ENCODE peak calls at places on chromosome 7, in five cellular contexts. I, T, A, W and D are unnamed samples.

GRCh38 chr7:100604078-100604975 is 2.2 kb downstream of the PCOLCE start:
- DNase-seq in A (no peak), I (no peak), W (no peak), T (no peak), D (peak)

GRCh38 chr7:116316838-116317612 is 106.7 kb downstream of the TES start:
- DNase-seq in A (no peak), T (peak), I (peak), W (no peak), D (no peak)

GRCh38 chr7:87220026-87220733 is 648 bp upstream of the TMEM243 start:
- DNase-seq in T (no peak), I (peak), W (peak), A (peak), D (peak)

GRCh38 chr7:89183726-89184125 is 388.2 kb upstream of the TEX47 start:
- DNase-seq in I (no peak), W (no peak), A (no peak), T (no peak), D (no peak)

GRCh38 chr7:179948-180694 is 12.2 kb upstream of the FAM20C start:
- DNase-seq in I (no peak), W (no peak), A (no peak), T (no peak), D (no peak)

GRCh38 chr7:41058986-41059741 is 643.7 kb downstream of the INHBA start:
- DNase-seq in W (peak), I (no peak), A (no peak), T (no peak), D (no peak)

GRCh38 chr7:2632717-2633537 is 1.1 kb downstream of the TTYH3 start:
- DNase-seq in T (no peak), A (no peak), I (no peak), W (no peak), D (peak)

GRCh38 chr7:48052748-48053147 is 17.4 kb downstream of the C7orf57 start:
- DNase-seq in T (no peak), I (no peak), A (no peak), W (no peak), D (no peak)

GRCh38 chr7:57415730-57416129 is 34.2 kb upstream of the ZNF716 start:
- DNase-seq in I (no peak), W (no peak), A (no peak), T (no peak), D (no peak)

GRCh38 chr7:149415391-149416068 is 45.3 kb downstream of the ZNF777 start:
- DNase-seq in T (no peak), A (no peak), I (no peak), W (no peak), D (no peak)

GRCh38 chr7:38825721-38826440 is 83.1 kb downstream of the VPS41 start:
- DNase-seq in I (no peak), A (no peak), T (no peak), W (no peak), D (no peak)

GRCh38 chr7:117025891-117026290 is 72.6 kb downstream of the ST7 start:
- DNase-seq in A (no peak), I (no peak), T (no peak), W (no peak), D (no peak)

GRCh38 chr7:128247640-128248194 is 6.6 kb downstream of the LEP start:
- DNase-seq in I (no peak), A (no peak), T (no peak), W (no peak), D (no peak)

GRCh38 chr7:79317728-79318127 is 135.7 kb downstream of the MAGI2 start:
- DNase-seq in T (no peak), I (peak), W (peak), A (peak), D (peak)

GRCh38 chr7:11540271-11540761 is 291.7 kb downstream of the THSD7A start:
- DNase-seq in I (no peak), T (no peak), A (no peak), W (no peak), D (no peak)

GRCh38 chr7:363626-364025 is 73.7 kb downstream of the FOXL3 start:
- DNase-seq in I (no peak), W (no peak), A (no peak), T (no peak), D (no peak)

GRCh38 chr7:38932509-38933168 is 23.6 kb upstream of the VPS41 start:
- DNase-seq in I (peak), T (peak), A (peak), W (peak), D (peak)

GRCh38 chr7:114533151-114533550 is 118.5 kb downstream of the FOXP2 start:
- DNase-seq in W (no peak), T (no peak), A (no peak), I (no peak), D (peak)

GRCh38 chr7:145009866-145010265 is 174.0 kb upstream of the TPK1 start:
- DNase-seq in I (no peak), T (no peak), W (no peak), A (no peak), D (no peak)

GRCh38 chr7:50956522-50957155 is 173.9 kb upstream of the GRB10 start:
- DNase-seq in I (no peak), T (no peak), W (no peak), A (no peak), D (no peak)

GRCh38 chr7:135169141-135169935 is 1.2 kb downstream of the CYREN start:
- DNase-seq in T (no peak), A (no peak), W (peak), I (peak), D (peak)

GRCh38 chr7:156031679-156032478 is 219.6 kb upstream of the SHH start:
- DNase-seq in I (no peak), A (no peak), T (no peak), W (no peak), D (no peak)

GRCh38 chr7:158672975-158673374 is 31.6 kb downstream of the NCAPG2 start:
- DNase-seq in T (no peak), W (no peak), I (no peak), A (no peak), D (no peak)

GRCh38 chr7:99326408-99326782 is 697 bp downstream of the ARPC1A start:
- DNase-seq in A (no peak), T (no peak), I (no peak), W (no peak), D (no peak)

GRCh38 chr7:91357379-91357778 is 93.1 kb downstream of the FZD1 start:
- DNase-seq in I (no peak), A (no peak), T (no peak), W (no peak), D (no peak)

GRCh38 chr7:133448012-133448411 is 195.1 kb downstream of the EXOC4 start:
- DNase-seq in T (no peak), I (no peak), A (no peak), W (no peak), D (no peak)

GRCh38 chr7:137961200-137962177 is 40.4 kb downstream of the CREB3L2 start:
- DNase-seq in W (no peak), A (no peak), I (no peak), T (no peak), D (no peak)

GRCh38 chr7:134327896-134328295 is 11.2 kb upstream of the SLC35B4 start:
- DNase-seq in T (peak), I (peak), W (peak), A (peak), D (peak)

GRCh38 chr7:118280319-118281012 is 56.0 kb downstream of the ANKRD7 start:
- DNase-seq in I (no peak), T (no peak), A (no peak), W (no peak), D (no peak)
- TF ChIP-seq SUZ12 in I (no peak), T (no peak), A (no peak), W (no peak), D (no peak)

GRCh38 chr7:131629203-131629871 is 72.9 kb upstream of the PODXL start:
- DNase-seq in A (no peak), W (no peak), T (no peak), I (no peak), D (no peak)
- TF ChIP-seq SUZ12 in A (no peak), W (no peak), T (no peak), I (no peak), D (no peak)

GRCh38 chr7:14739496-14740185 is 162.9 kb downstream of the DGKB start:
- DNase-seq in T (no peak), W (no peak), I (no peak), A (no peak), D (no peak)
- TF ChIP-seq SUZ12 in T (no peak), W (no peak), I (no peak), A (no peak), D (no peak)

GRCh38 chr7:93475811-93476210 is 98.7 kb downstream of the CALCR start:
- DNase-seq in T (no peak), A (no peak), I (no peak), W (no peak), D (no peak)
- TF ChIP-seq SUZ12 in T (no peak), A (no peak), I (no peak), W (no peak), D (no peak)

DNA sequence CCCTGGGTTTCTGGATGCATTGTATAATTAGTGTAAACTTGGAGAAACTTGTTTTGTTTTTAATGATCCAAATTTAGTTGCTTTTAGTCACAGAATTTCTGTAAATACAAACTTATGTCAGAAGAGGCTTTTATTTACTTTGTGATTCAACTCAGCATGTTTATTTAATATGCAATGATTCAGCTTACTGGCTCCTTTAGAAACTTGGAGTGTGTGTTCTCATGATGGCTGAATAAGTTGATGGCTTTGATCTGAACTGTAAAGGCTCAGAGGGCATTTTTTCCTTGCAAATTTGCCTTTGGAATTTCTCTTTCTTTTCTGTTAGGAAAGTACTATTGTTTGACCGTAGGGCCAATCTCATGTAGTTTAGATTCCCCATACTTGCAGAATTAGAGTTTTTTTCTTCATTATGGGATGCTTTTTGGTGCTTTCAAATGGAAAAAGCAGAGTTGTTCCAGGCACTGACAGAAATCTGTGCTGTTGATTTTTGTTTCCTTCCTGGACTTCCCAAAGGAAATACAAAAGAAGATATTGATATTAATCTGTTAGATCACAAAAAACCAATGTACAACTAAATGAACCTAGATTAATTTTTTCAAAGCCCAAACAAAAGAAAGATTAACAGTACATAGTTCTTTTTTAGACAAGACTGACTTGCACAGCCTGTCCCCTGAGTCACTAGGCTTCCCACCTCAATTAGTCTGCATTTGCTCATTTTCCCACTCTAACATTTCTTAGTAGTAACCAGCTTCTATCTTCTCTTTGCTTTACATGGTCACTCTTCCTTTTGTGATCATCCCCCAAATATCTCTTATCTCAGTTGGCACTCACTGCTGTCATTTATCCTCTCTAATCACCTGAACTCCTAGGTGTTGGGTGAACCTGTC is 96.8 kb upstream of the AGR3 start:
- DNase-seq in A (peak), I (peak), W (no peak), T (no peak), D (no peak)
- TF ChIP-seq SUZ12 in A (no peak), I (no peak), W (no peak), T (no peak), D (no peak)